ENCODE peak calls at places on chromosomes 5 and 9, in four cellular contexts. One of them, this sample, is unnamed.

GRCh38 chr9:120413121-120414048 is 166.6 kb downstream of the CDK5RAP2 start:
- DNase-seq in astrocyte: no peak
- DNase-seq in PC-9: no peak
- DNase-seq in H9: peak
- DNase-seq in this sample: peak

GRCh38 chr9:97900103-97900737 is 22.1 kb downstream of the TRMO start:
- DNase-seq in PC-9: no peak
- DNase-seq in H9: no peak
- DNase-seq in astrocyte: peak
- DNase-seq in this sample: no peak

GRCh38 chr9:79611091-79611614 is 39.4 kb downstream of the TLE4 start:
- DNase-seq in astrocyte: peak
- DNase-seq in PC-9: no peak
- DNase-seq in H9: no peak
- DNase-seq in this sample: peak

GRCh38 chr5:55134053-55134722 is 25.8 kb upstream of the GPX8 start:
- DNase-seq in astrocyte: no peak
- DNase-seq in H9: no peak
- DNase-seq in PC-9: no peak
- DNase-seq in this sample: no peak

GRCh38 chr9:29969856-29970647 is 2396.8 kb upstream of the C9orf72 start:
- DNase-seq in H9: no peak
- DNase-seq in PC-9: no peak
- DNase-seq in astrocyte: no peak
- DNase-seq in this sample: no peak

GRCh38 chr9:132409828-132410528 is at the start of gene CFAP77:
- DNase-seq in PC-9: no peak
- DNase-seq in astrocyte: peak
- DNase-seq in H9: peak
- DNase-seq in this sample: peak

GRCh38 chr9:136058152-136058483 is 37.0 kb downstream of the NACC2 start:
- DNase-seq in H9: no peak
- DNase-seq in astrocyte: no peak
- DNase-seq in PC-9: no peak
- DNase-seq in this sample: no peak

GRCh38 chr9:94668424-94668916 is 29.2 kb upstream of the FBP1 start:
- DNase-seq in PC-9: no peak
- DNase-seq in H9: no peak
- DNase-seq in astrocyte: no peak
- DNase-seq in this sample: no peak

GRCh38 chr9:127650511-127650910 is 38.4 kb downstream of the STXBP1 start:
- DNase-seq in H9: no peak
- DNase-seq in PC-9: no peak
- DNase-seq in astrocyte: no peak
- DNase-seq in this sample: no peak

GRCh38 chr9:132181796-132182521 is 20.1 kb downstream of the NTNG2 start:
- DNase-seq in astrocyte: no peak
- DNase-seq in PC-9: no peak
- DNase-seq in H9: no peak
- DNase-seq in this sample: peak

GRCh38 chr9:34809504-34810186 is 99.7 kb upstream of the CCL21 start:
- DNase-seq in H9: peak
- DNase-seq in astrocyte: no peak
- DNase-seq in PC-9: no peak
- DNase-seq in this sample: peak

GRCh38 chr5:16464664-16465543 is 696 bp downstream of the ZNF622 start:
- DNase-seq in PC-9: no peak
- DNase-seq in astrocyte: peak
- DNase-seq in H9: no peak
- DNase-seq in this sample: no peak

GRCh38 chr9:131666779-131667178 is 73.1 kb downstream of the RAPGEF1 start:
- DNase-seq in astrocyte: no peak
- DNase-seq in PC-9: no peak
- DNase-seq in H9: no peak
- DNase-seq in this sample: no peak

GRCh38 chr9:121902483-121903135 is 190.5 kb downstream of the TTLL11 start:
- DNase-seq in H9: no peak
- DNase-seq in astrocyte: peak
- DNase-seq in PC-9: no peak
- DNase-seq in this sample: no peak

GRCh38 chr9:83620841-83621636 is 1.9 kb upstream of the IDNK start:
- DNase-seq in H9: peak
- DNase-seq in astrocyte: peak
- DNase-seq in PC-9: no peak
- DNase-seq in this sample: peak

GRCh38 chr5:151480384-151480783 is 33.0 kb downstream of the SLC36A1 start:
- DNase-seq in H9: no peak
- DNase-seq in astrocyte: peak
- DNase-seq in PC-9: no peak
- DNase-seq in this sample: no peak

GRCh38 chr5:165457854-165458481 is 1952.5 kb downstream of the MAT2B start:
- DNase-seq in H9: peak
- DNase-seq in astrocyte: peak
- DNase-seq in PC-9: no peak
- DNase-seq in this sample: peak

GRCh38 chr9:82531795-82532194 is 531.1 kb downstream of the RASEF start:
- DNase-seq in PC-9: no peak
- DNase-seq in H9: no peak
- DNase-seq in astrocyte: no peak
- DNase-seq in this sample: no peak

GRCh38 chr9:87889882-87890252 is 7.2 kb downstream of the SPATA31E1 start:
- DNase-seq in H9: no peak
- DNase-seq in PC-9: no peak
- DNase-seq in astrocyte: no peak
- DNase-seq in this sample: no peak

GRCh38 chr5:106374956-106375355 is 1295.8 kb downstream of the EFNA5 start:
- DNase-seq in astrocyte: no peak
- DNase-seq in H9: no peak
- DNase-seq in PC-9: no peak
- DNase-seq in this sample: no peak

GRCh38 chr9:87620727-87621322 is 105.1 kb upstream of the CTSL start:
- DNase-seq in H9: no peak
- DNase-seq in PC-9: no peak
- DNase-seq in astrocyte: no peak
- DNase-seq in this sample: no peak

GRCh38 chr9:126630458-126631237 is 16.9 kb downstream of the LMX1B start:
- DNase-seq in PC-9: no peak
- DNase-seq in astrocyte: no peak
- DNase-seq in H9: no peak
- DNase-seq in this sample: no peak

GRCh38 chr5:135223404-135223803 is 175.6 kb downstream of the MACROH2A1 start:
- DNase-seq in PC-9: no peak
- DNase-seq in astrocyte: no peak
- DNase-seq in H9: no peak
- DNase-seq in this sample: no peak

GRCh38 chr9:129026442-129027223 is 1.5 kb downstream of the SH3GLB2 start:
- DNase-seq in astrocyte: no peak
- DNase-seq in PC-9: peak
- DNase-seq in H9: peak
- DNase-seq in this sample: peak

GRCh38 chr9:121118266-121118665 is 43.5 kb downstream of the CNTRL start:
- DNase-seq in PC-9: no peak
- DNase-seq in astrocyte: no peak
- DNase-seq in H9: no peak
- DNase-seq in this sample: no peak

GRCh38 chr5:175195698-175196656 is 248.0 kb downstream of the DRD1 start:
- DNase-seq in PC-9: no peak
- DNase-seq in H9: peak
- DNase-seq in astrocyte: peak
- DNase-seq in this sample: peak

GRCh38 chr5:180553530-180553929 is 37.8 kb downstream of the SCGB3A1 start:
- DNase-seq in H9: no peak
- DNase-seq in PC-9: no peak
- DNase-seq in astrocyte: no peak
- DNase-seq in this sample: no peak

GRCh38 chr9:25681270-25681669 is 3.0 kb upstream of the TUSC1 start:
- DNase-seq in astrocyte: peak
- DNase-seq in PC-9: no peak
- DNase-seq in H9: no peak
- DNase-seq in this sample: no peak

GRCh38 chr5:87074934-87075541 is 192.6 kb upstream of the RASA1 start:
- DNase-seq in PC-9: peak
- DNase-seq in H9: no peak
- DNase-seq in astrocyte: no peak
- DNase-seq in this sample: peak

GRCh38 chr5:87074072-87074471 is 193.6 kb upstream of the RASA1 start:
- DNase-seq in PC-9: no peak
- DNase-seq in astrocyte: no peak
- DNase-seq in H9: no peak
- DNase-seq in this sample: no peak

GRCh38 chr5:87069311-87069710 is 198.4 kb upstream of the RASA1 start:
- DNase-seq in H9: no peak
- DNase-seq in astrocyte: no peak
- DNase-seq in PC-9: no peak
- DNase-seq in this sample: no peak

GRCh38 chr5:87069974-87070608 is 197.6 kb upstream of the RASA1 start:
- DNase-seq in H9: no peak
- DNase-seq in astrocyte: peak
- DNase-seq in PC-9: peak
- DNase-seq in this sample: peak
- TF ChIP-seq CTCF in H9: peak
- TF ChIP-seq CTCF in astrocyte: peak
- TF ChIP-seq CTCF in PC-9: peak
- TF ChIP-seq CTCF in this sample: peak

GRCh38 chr5:127813633-127814171 is 110.5 kb downstream of the CCDC192 start:
- DNase-seq in astrocyte: peak
- DNase-seq in H9: no peak
- DNase-seq in PC-9: peak
- DNase-seq in this sample: peak
- H2AFZ ChIP-seq in astrocyte: peak
- H2AFZ ChIP-seq in H9: no peak
- H2AFZ ChIP-seq in PC-9: no peak
- H2AFZ ChIP-seq in this sample: no peak

GRCh38 chr9:89946741-89947140 is 341.9 kb downstream of the GADD45G start:
- DNase-seq in H9: no peak
- DNase-seq in astrocyte: no peak
- DNase-seq in PC-9: no peak
- DNase-seq in this sample: no peak

GRCh38 chr9:89943309-89943708 is 338.5 kb downstream of the GADD45G start:
- DNase-seq in PC-9: no peak
- DNase-seq in H9: no peak
- DNase-seq in astrocyte: no peak
- DNase-seq in this sample: no peak

GRCh38 chr9:89943728-89944127 is 338.9 kb downstream of the GADD45G start:
- DNase-seq in H9: no peak
- DNase-seq in astrocyte: no peak
- DNase-seq in PC-9: no peak
- DNase-seq in this sample: no peak

GRCh38 chr9:89942643-89943042 is 337.8 kb downstream of the GADD45G start:
- DNase-seq in PC-9: no peak
- DNase-seq in astrocyte: no peak
- DNase-seq in H9: no peak
- DNase-seq in this sample: no peak

DNA sequence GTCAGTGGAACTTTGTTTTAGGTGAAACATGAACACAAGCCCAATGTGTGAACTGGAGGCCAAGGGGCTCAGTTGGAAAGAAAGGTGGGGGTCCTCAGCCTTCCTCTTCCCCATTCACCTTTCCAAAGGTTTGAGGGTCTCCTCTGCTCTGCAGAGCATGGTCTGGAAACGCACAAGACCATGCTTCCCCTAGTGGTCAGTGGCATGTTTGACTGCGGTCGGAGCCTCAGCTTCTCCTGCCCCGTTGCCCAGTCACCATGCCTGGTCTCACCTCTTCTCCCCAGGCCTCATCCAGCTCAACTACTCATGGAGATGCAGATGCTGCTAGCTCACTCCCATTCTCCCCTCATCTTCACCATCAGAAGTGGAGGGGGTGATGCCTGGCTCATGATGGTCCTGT is 340.3 kb downstream of the GADD45G start:
- DNase-seq in astrocyte: no peak
- DNase-seq in PC-9: no peak
- DNase-seq in H9: peak
- DNase-seq in this sample: peak
- TF ChIP-seq CTCF in astrocyte: no peak
- TF ChIP-seq CTCF in PC-9: no peak
- TF ChIP-seq CTCF in H9: peak
- TF ChIP-seq CTCF in this sample: peak

DNA sequence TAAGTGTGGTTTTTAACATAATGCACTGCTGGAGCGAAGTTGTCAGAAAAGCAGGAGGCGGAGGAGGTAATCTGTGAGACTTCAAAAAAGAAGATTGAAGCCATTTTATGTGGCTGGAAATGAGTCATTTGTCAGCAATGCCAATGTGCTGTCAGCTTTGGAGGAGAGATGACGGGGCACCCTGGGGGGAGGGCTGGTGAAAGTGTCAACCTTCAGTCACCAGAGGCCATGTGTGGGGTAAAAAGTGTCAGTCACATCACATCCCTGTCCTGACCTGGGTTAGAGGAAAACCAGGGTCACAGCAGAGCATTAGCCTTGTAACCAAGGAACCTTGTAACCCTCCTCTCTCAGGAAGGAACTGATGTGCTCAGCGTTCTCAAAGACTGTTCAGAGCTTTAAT is 59.1 kb downstream of the TLR4 start:
- DNase-seq in H9: no peak
- DNase-seq in PC-9: no peak
- DNase-seq in astrocyte: peak
- DNase-seq in this sample: no peak
- H2AFZ ChIP-seq in H9: no peak
- H2AFZ ChIP-seq in PC-9: no peak
- H2AFZ ChIP-seq in astrocyte: no peak
- H2AFZ ChIP-seq in this sample: no peak

GRCh38 chr5:38780950-38781349 is 64.9 kb upstream of the OSMR start:
- DNase-seq in H9: no peak
- DNase-seq in PC-9: no peak
- DNase-seq in astrocyte: peak
- DNase-seq in this sample: no peak
- TF ChIP-seq CTCF in H9: no peak
- TF ChIP-seq CTCF in PC-9: no peak
- TF ChIP-seq CTCF in astrocyte: peak
- TF ChIP-seq CTCF in this sample: no peak

GRCh38 chr5:173050791-173051190 is 5.4 kb upstream of the CREBRF start:
- DNase-seq in H9: no peak
- DNase-seq in PC-9: no peak
- DNase-seq in astrocyte: no peak
- DNase-seq in this sample: no peak

GRCh38 chr5:173055042-173055721 is 970 bp upstream of the CREBRF start:
- DNase-seq in astrocyte: no peak
- DNase-seq in H9: no peak
- DNase-seq in PC-9: no peak
- DNase-seq in this sample: no peak

GRCh38 chr5:173053041-173053440 is 3.1 kb upstream of the CREBRF start:
- DNase-seq in astrocyte: no peak
- DNase-seq in PC-9: no peak
- DNase-seq in H9: no peak
- DNase-seq in this sample: no peak

GRCh38 chr5:173055722-173055982 is 500 bp upstream of the CREBRF start:
- DNase-seq in H9: no peak
- DNase-seq in astrocyte: no peak
- DNase-seq in PC-9: no peak
- DNase-seq in this sample: peak

GRCh38 chr5:173051746-173052145 is 4.4 kb upstream of the CREBRF start:
- DNase-seq in H9: no peak
- DNase-seq in astrocyte: peak
- DNase-seq in PC-9: peak
- DNase-seq in this sample: no peak
- H2AFZ ChIP-seq in H9: no peak
- H2AFZ ChIP-seq in astrocyte: no peak
- H2AFZ ChIP-seq in PC-9: no peak
- H2AFZ ChIP-seq in this sample: no peak